ENCODE peak calls at places on chromosomes 7 and 10, in nine cellular contexts. One of them, this sample, is unnamed.

GRCh38 chr7:16099302-16099832 is 322.0 kb downstream of the CRPPA start:
- DNase-seq in K562: no peak
- DNase-seq in suprapubic skin: no peak
- DNase-seq in Panc1: no peak
- DNase-seq in spleen: no peak
- DNase-seq in transverse colon: no peak
- DNase-seq in upper lobe of left lung: no peak
- DNase-seq in stomach: no peak
- DNase-seq in HepG2: no peak
- DNase-seq in this sample: no peak

GRCh38 chr7:41185851-41186250 is 517.0 kb downstream of the INHBA start:
- DNase-seq in suprapubic skin: no peak
- DNase-seq in stomach: no peak
- DNase-seq in HepG2: no peak
- DNase-seq in transverse colon: no peak
- DNase-seq in upper lobe of left lung: no peak
- DNase-seq in spleen: no peak
- DNase-seq in K562: no peak
- DNase-seq in Panc1: no peak
- DNase-seq in this sample: no peak

GRCh38 chr7:76201732-76202665 is at the start of gene SRRM3:
- DNase-seq in HepG2: peak
- DNase-seq in upper lobe of left lung: peak
- DNase-seq in spleen: peak
- DNase-seq in suprapubic skin: no peak
- DNase-seq in stomach: peak
- DNase-seq in transverse colon: peak
- DNase-seq in Panc1: no peak
- DNase-seq in K562: peak
- DNase-seq in this sample: peak

GRCh38 chr7:135597181-135597925 is 39.6 kb downstream of the NUP205 start:
- DNase-seq in Panc1: no peak
- DNase-seq in HepG2: no peak
- DNase-seq in upper lobe of left lung: no peak
- DNase-seq in suprapubic skin: no peak
- DNase-seq in stomach: no peak
- DNase-seq in transverse colon: no peak
- DNase-seq in K562: no peak
- DNase-seq in spleen: no peak
- DNase-seq in this sample: no peak

GRCh38 chr10:119651514-119652327 is 541 bp downstream of the BAG3 start:
- DNase-seq in transverse colon: peak
- DNase-seq in suprapubic skin: peak
- DNase-seq in stomach: peak
- DNase-seq in spleen: peak
- DNase-seq in Panc1: no peak
- DNase-seq in HepG2: no peak
- DNase-seq in upper lobe of left lung: peak
- DNase-seq in K562: peak
- DNase-seq in this sample: peak

GRCh38 chr7:95246935-95247370 is 77.4 kb downstream of the PON1 start:
- DNase-seq in upper lobe of left lung: no peak
- DNase-seq in stomach: peak
- DNase-seq in suprapubic skin: no peak
- DNase-seq in Panc1: peak
- DNase-seq in transverse colon: peak
- DNase-seq in HepG2: peak
- DNase-seq in spleen: no peak
- DNase-seq in K562: peak
- DNase-seq in this sample: peak

GRCh38 chr10:132562177-132562915 is 24.8 kb downstream of the INPP5A start:
- DNase-seq in spleen: peak
- DNase-seq in suprapubic skin: no peak
- DNase-seq in Panc1: no peak
- DNase-seq in stomach: no peak
- DNase-seq in K562: no peak
- DNase-seq in HepG2: no peak
- DNase-seq in upper lobe of left lung: peak
- DNase-seq in transverse colon: no peak
- DNase-seq in this sample: peak

GRCh38 chr10:22693371-22693784 is 21.0 kb downstream of the PIP4K2A start:
- DNase-seq in stomach: no peak
- DNase-seq in K562: peak
- DNase-seq in spleen: no peak
- DNase-seq in transverse colon: no peak
- DNase-seq in Panc1: no peak
- DNase-seq in suprapubic skin: no peak
- DNase-seq in upper lobe of left lung: no peak
- DNase-seq in HepG2: no peak
- DNase-seq in this sample: no peak

GRCh38 chr7:102467581-102468415 is 3.0 kb downstream of the LRWD1 start:
- DNase-seq in HepG2: no peak
- DNase-seq in suprapubic skin: peak
- DNase-seq in transverse colon: no peak
- DNase-seq in upper lobe of left lung: peak
- DNase-seq in K562: no peak
- DNase-seq in spleen: peak
- DNase-seq in Panc1: no peak
- DNase-seq in stomach: no peak
- DNase-seq in this sample: peak

GRCh38 chr7:30561389-30561788 is 33.3 kb upstream of the GARS1 start:
- DNase-seq in transverse colon: no peak
- DNase-seq in stomach: no peak
- DNase-seq in suprapubic skin: no peak
- DNase-seq in K562: no peak
- DNase-seq in spleen: no peak
- DNase-seq in Panc1: no peak
- DNase-seq in HepG2: no peak
- DNase-seq in upper lobe of left lung: no peak
- DNase-seq in this sample: no peak

GRCh38 chr10:16519908-16520861 is 1.5 kb downstream of the C1QL3 start:
- DNase-seq in stomach: no peak
- DNase-seq in spleen: no peak
- DNase-seq in suprapubic skin: no peak
- DNase-seq in Panc1: no peak
- DNase-seq in transverse colon: no peak
- DNase-seq in upper lobe of left lung: peak
- DNase-seq in HepG2: no peak
- DNase-seq in K562: no peak
- DNase-seq in this sample: no peak

GRCh38 chr10:132740542-132741066 is 45.3 kb downstream of the NKX6-2 start:
- DNase-seq in spleen: no peak
- DNase-seq in HepG2: no peak
- DNase-seq in stomach: no peak
- DNase-seq in K562: no peak
- DNase-seq in upper lobe of left lung: no peak
- DNase-seq in transverse colon: peak
- DNase-seq in Panc1: no peak
- DNase-seq in suprapubic skin: no peak
- DNase-seq in this sample: no peak

GRCh38 chr7:92489634-92490033 is 11.9 kb upstream of the ERVW-1 start:
- DNase-seq in HepG2: no peak
- DNase-seq in suprapubic skin: no peak
- DNase-seq in K562: no peak
- DNase-seq in Panc1: no peak
- DNase-seq in upper lobe of left lung: no peak
- DNase-seq in stomach: no peak
- DNase-seq in spleen: no peak
- DNase-seq in transverse colon: no peak
- DNase-seq in this sample: no peak

GRCh38 chr7:75737856-75738603 is 711 bp downstream of the HIP1 start:
- DNase-seq in HepG2: no peak
- DNase-seq in stomach: no peak
- DNase-seq in upper lobe of left lung: peak
- DNase-seq in Panc1: no peak
- DNase-seq in transverse colon: peak
- DNase-seq in K562: no peak
- DNase-seq in suprapubic skin: peak
- DNase-seq in spleen: no peak
- DNase-seq in this sample: peak

GRCh38 chr10:102119417-102120141 is 589 bp downstream of the LDB1 start:
- DNase-seq in suprapubic skin: peak
- DNase-seq in K562: peak
- DNase-seq in Panc1: no peak
- DNase-seq in upper lobe of left lung: no peak
- DNase-seq in HepG2: no peak
- DNase-seq in spleen: peak
- DNase-seq in transverse colon: peak
- DNase-seq in stomach: peak
- DNase-seq in this sample: peak
- TF ChIP-seq POLR2AphosphoS5 in suprapubic skin: no peak
- TF ChIP-seq POLR2AphosphoS5 in K562: no peak
- TF ChIP-seq POLR2AphosphoS5 in Panc1: no peak
- TF ChIP-seq POLR2AphosphoS5 in upper lobe of left lung: no peak
- TF ChIP-seq POLR2AphosphoS5 in HepG2: no peak
- TF ChIP-seq POLR2AphosphoS5 in spleen: no peak
- TF ChIP-seq POLR2AphosphoS5 in transverse colon: peak
- TF ChIP-seq POLR2AphosphoS5 in stomach: no peak
- TF ChIP-seq POLR2AphosphoS5 in this sample: no peak

GRCh38 chr10:28296023-28296422 is 6.8 kb downstream of the MPP7 start:
- DNase-seq in spleen: no peak
- DNase-seq in upper lobe of left lung: no peak
- DNase-seq in K562: no peak
- DNase-seq in HepG2: no peak
- DNase-seq in Panc1: no peak
- DNase-seq in suprapubic skin: no peak
- DNase-seq in transverse colon: no peak
- DNase-seq in stomach: no peak
- DNase-seq in this sample: no peak

GRCh38 chr10:28302668-28303488 is at the start of gene MPP7:
- DNase-seq in suprapubic skin: peak
- DNase-seq in K562: peak
- DNase-seq in upper lobe of left lung: peak
- DNase-seq in stomach: peak
- DNase-seq in Panc1: peak
- DNase-seq in HepG2: peak
- DNase-seq in spleen: peak
- DNase-seq in transverse colon: peak
- DNase-seq in this sample: peak

GRCh38 chr10:28304032-28304571 is 1.2 kb upstream of the MPP7 start:
- DNase-seq in K562: no peak
- DNase-seq in Panc1: no peak
- DNase-seq in upper lobe of left lung: no peak
- DNase-seq in HepG2: no peak
- DNase-seq in spleen: no peak
- DNase-seq in suprapubic skin: no peak
- DNase-seq in transverse colon: no peak
- DNase-seq in stomach: no peak
- DNase-seq in this sample: no peak

GRCh38 chr10:28302012-28302667 is 724 bp downstream of the MPP7 start:
- DNase-seq in suprapubic skin: no peak
- DNase-seq in K562: peak
- DNase-seq in transverse colon: peak
- DNase-seq in HepG2: no peak
- DNase-seq in upper lobe of left lung: no peak
- DNase-seq in spleen: no peak
- DNase-seq in stomach: no peak
- DNase-seq in Panc1: no peak
- DNase-seq in this sample: no peak

DNA sequence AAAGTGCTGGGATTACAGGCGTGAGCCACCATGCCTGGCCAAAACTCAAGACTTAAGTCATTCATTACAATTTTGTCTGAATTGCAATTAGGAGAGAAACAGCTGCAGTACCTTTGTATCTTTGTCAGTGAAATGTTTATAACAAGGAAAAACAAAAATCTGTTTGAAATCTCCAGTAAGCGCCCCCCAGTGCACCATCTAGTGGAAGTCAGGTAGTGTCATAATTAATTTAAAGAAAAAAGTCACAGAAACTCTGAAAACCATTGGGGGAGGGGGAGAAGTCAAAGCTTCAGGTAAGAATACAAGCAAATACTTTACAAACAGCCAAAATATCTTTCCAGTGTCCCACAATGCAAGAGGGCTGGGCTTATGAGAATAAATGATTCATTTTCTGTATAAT is 2.8 kb downstream of the MPP7 start:
- DNase-seq in Panc1: no peak
- DNase-seq in HepG2: no peak
- DNase-seq in transverse colon: no peak
- DNase-seq in suprapubic skin: no peak
- DNase-seq in upper lobe of left lung: no peak
- DNase-seq in stomach: no peak
- DNase-seq in K562: peak
- DNase-seq in spleen: no peak
- DNase-seq in this sample: no peak
- TF ChIP-seq CTCF in Panc1: no peak
- TF ChIP-seq CTCF in HepG2: peak
- TF ChIP-seq CTCF in transverse colon: peak
- TF ChIP-seq CTCF in suprapubic skin: no peak
- TF ChIP-seq CTCF in upper lobe of left lung: no peak
- TF ChIP-seq CTCF in stomach: no peak
- TF ChIP-seq CTCF in K562: peak
- TF ChIP-seq CTCF in spleen: no peak
- TF ChIP-seq CTCF in this sample: no peak

DNA sequence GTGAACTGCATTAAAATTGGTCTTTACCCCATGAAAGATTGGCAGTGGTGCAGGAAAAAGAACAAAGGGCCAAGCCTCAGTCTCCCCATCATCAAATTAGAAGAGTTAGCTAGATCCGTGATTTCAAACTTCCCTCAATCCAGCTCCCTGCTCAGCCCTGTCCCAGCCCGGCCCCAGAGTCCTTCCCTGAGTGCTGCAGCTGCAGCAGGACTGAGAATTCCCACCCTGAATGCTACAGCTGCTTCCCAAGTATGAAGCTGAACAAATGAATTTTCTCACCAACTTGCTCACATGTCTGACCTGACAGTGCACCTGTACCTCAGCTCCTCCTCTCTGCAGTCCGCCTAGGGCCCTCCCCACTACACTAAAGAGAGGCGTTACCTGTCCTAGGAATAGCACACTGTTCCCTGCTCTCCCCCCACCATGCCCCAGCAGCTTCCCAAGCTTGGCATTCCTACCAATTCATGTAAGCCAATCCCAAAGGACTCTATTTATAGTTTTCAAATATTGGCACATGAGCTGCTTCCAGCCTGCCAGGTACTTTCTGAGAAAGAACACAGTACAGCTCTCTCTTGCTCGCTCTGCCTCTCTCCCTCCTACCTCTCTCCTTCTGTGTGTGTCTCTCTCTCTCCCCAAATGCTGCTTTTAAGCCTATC is 400.2 kb downstream of the TNS3 start:
- DNase-seq in upper lobe of left lung: no peak
- DNase-seq in spleen: no peak
- DNase-seq in HepG2: no peak
- DNase-seq in Panc1: no peak
- DNase-seq in stomach: peak
- DNase-seq in suprapubic skin: no peak
- DNase-seq in transverse colon: peak
- DNase-seq in K562: no peak
- DNase-seq in this sample: no peak
- TF ChIP-seq POLR2AphosphoS5 in upper lobe of left lung: no peak
- TF ChIP-seq POLR2AphosphoS5 in spleen: no peak
- TF ChIP-seq POLR2AphosphoS5 in HepG2: no peak
- TF ChIP-seq POLR2AphosphoS5 in Panc1: no peak
- TF ChIP-seq POLR2AphosphoS5 in stomach: no peak
- TF ChIP-seq POLR2AphosphoS5 in suprapubic skin: no peak
- TF ChIP-seq POLR2AphosphoS5 in transverse colon: no peak
- TF ChIP-seq POLR2AphosphoS5 in K562: no peak
- TF ChIP-seq POLR2AphosphoS5 in this sample: peak

DNA sequence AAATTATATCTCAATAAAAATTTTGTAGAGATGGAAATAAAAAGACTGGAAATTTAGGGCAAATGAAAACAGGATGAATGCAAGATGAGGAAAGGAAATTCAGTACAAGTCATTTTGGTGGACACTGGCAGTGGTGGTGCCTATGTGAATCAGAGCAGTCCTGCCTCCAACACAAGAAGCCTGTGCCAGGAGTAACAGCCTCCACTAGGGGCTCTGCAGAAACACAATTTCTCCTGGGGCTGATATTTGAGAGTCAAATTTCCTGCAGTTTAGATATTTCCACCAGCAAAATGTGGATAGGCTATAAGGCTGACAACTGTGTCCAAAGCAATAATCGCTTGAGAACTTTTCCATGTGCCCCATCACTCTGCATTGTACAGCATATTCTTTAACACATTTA is 4.7 kb upstream of the PLXDC2 start:
- DNase-seq in transverse colon: no peak
- DNase-seq in spleen: no peak
- DNase-seq in upper lobe of left lung: no peak
- DNase-seq in K562: no peak
- DNase-seq in Panc1: no peak
- DNase-seq in stomach: no peak
- DNase-seq in HepG2: peak
- DNase-seq in suprapubic skin: no peak
- DNase-seq in this sample: peak
- TF ChIP-seq CTCF in transverse colon: peak
- TF ChIP-seq CTCF in spleen: peak
- TF ChIP-seq CTCF in upper lobe of left lung: peak
- TF ChIP-seq CTCF in K562: no peak
- TF ChIP-seq CTCF in Panc1: peak
- TF ChIP-seq CTCF in stomach: no peak
- TF ChIP-seq CTCF in HepG2: peak
- TF ChIP-seq CTCF in suprapubic skin: peak
- TF ChIP-seq CTCF in this sample: peak

This sample was measured in sigmoid colon.